ENCODE peak calls at places on chromosomes 12 and 14, in five cellular contexts. J is fibroblast of lung, C is endothelial cell of umbilical vein, D is hepatocyte, P is mammary epithelial cell. Y is an unnamed sample.
A peak's percentile ranks its signal among the peaks of the same experiment; 100 is the strongest.

GRCh38 chr12:91139981-91140659 is 28.8 kb upstream of the LUM start:
- DNase-seq in J (peak; percentile 99), D (peak; percentile 54), P (peak; percentile 47), C (peak; percentile 27), Y (no peak)

GRCh38 chr14:75229923-75230792 is 48.5 kb upstream of the FOS start:
- DNase-seq in D (peak; percentile 54), P (peak; percentile 92), C (peak; percentile 50), J (no peak), Y (peak; percentile 72)

GRCh38 chr14:38197761-38198345 is 9.9 kb upstream of the SSTR1 start:
- DNase-seq in P (no peak), D (no peak), J (no peak), C (no peak), Y (no peak)

GRCh38 chr14:103155013-103155412 is 31.8 kb downstream of the TNFAIP2 start:
- DNase-seq in J (peak; percentile 63), P (peak; percentile 58), C (no peak), D (peak; percentile 67), Y (no peak)

GRCh38 chr12:69331482-69331845 is 16.7 kb upstream of the LYZ start:
- DNase-seq in P (no peak), C (no peak), D (no peak), J (peak; percentile 9), Y (no peak)

GRCh38 chr14:55221968-55222367 is 30.6 kb upstream of the DLGAP5 start:
- DNase-seq in J (no peak), C (no peak), P (peak; percentile 60), D (no peak), Y (no peak)

GRCh38 chr14:53714495-53715389 is 241.9 kb downstream of the BMP4 start:
- DNase-seq in J (no peak), D (no peak), C (peak; percentile 83), P (no peak), Y (no peak)

GRCh38 chr14:100372357-100373048 is 49.4 kb downstream of the SLC25A47 start:
- DNase-seq in P (no peak), J (peak; percentile 19), C (peak; percentile 40), D (no peak), Y (no peak)

GRCh38 chr12:59375633-59376032 is 220.2 kb upstream of the SLC16A7 start:
- DNase-seq in P (no peak), D (no peak), C (no peak), J (no peak), Y (no peak)

GRCh38 chr14:96204151-96205058 is at the start of gene BDKRB2:
- DNase-seq in D (peak; percentile 93), C (peak; percentile 33), P (peak; percentile 85), J (peak; percentile 91), Y (no peak)

GRCh38 chr12:111010916-111011657 is 90.7 kb upstream of the MYL2 start:
- DNase-seq in P (no peak), J (no peak), D (no peak), C (no peak), Y (peak; percentile 10)

GRCh38 chr12:30811966-30812365 is 57.2 kb upstream of the CAPRIN2 start:
- DNase-seq in P (no peak), J (no peak), C (no peak), D (no peak), Y (no peak)

GRCh38 chr12:116257213-116257612 is 20.3 kb downstream of the MED13L start:
- DNase-seq in C (peak; percentile 42), D (peak; percentile 46), J (peak; percentile 37), P (peak; percentile 31), Y (no peak)

GRCh38 chr12:87142346-87142745 is 886.2 kb upstream of the MGAT4C start:
- DNase-seq in J (no peak), D (no peak), C (no peak), P (no peak), Y (no peak)

GRCh38 chr12:123498126-123498825 is 35.2 kb downstream of the RILPL1 start:
- DNase-seq in J (no peak), C (no peak), P (no peak), D (no peak), Y (no peak)

GRCh38 chr12:68932123-68932700 is 759 bp downstream of the CPM start:
- DNase-seq in P (no peak), J (no peak), C (no peak), D (no peak), Y (no peak)

GRCh38 chr12:12432373-12432772 is 75.5 kb downstream of the BORCS5 start:
- DNase-seq in J (peak; percentile 99), C (peak; percentile 75), P (peak; percentile 68), D (peak; percentile 31), Y (no peak)

GRCh38 chr12:52052471-52053186 is 1.4 kb downstream of the NR4A1 start:
- DNase-seq in J (peak; percentile 39), D (peak; percentile 21), C (no peak), P (peak; percentile 40), Y (peak; percentile 10)

GRCh38 chr14:98952595-98953325 is 319.2 kb downstream of the BCL11B start:
- DNase-seq in P (peak; percentile 84), J (peak; percentile 84), C (no peak), D (no peak), Y (no peak)

GRCh38 chr12:53970451-53970850 is 2.5 kb upstream of the HOXC11 start:
- DNase-seq in D (no peak), J (no peak), C (no peak), P (no peak), Y (no peak)

GRCh38 chr12:53969588-53970259 is 3.2 kb upstream of the HOXC11 start:
- DNase-seq in J (no peak), P (no peak), D (no peak), C (no peak), Y (no peak)

GRCh38 chr12:53967451-53968059 is 5.4 kb upstream of the HOXC11 start:
- DNase-seq in P (no peak), D (no peak), J (no peak), C (no peak), Y (no peak)

GRCh38 chr12:53966385-53967133 is 6.4 kb upstream of the HOXC11 start:
- DNase-seq in D (no peak), J (no peak), C (no peak), P (no peak), Y (no peak)

GRCh38 chr12:53968214-53969127 is 4.5 kb upstream of the HOXC11 start:
- DNase-seq in J (no peak), C (no peak), P (no peak), D (no peak), Y (no peak)
- TF ChIP-seq EZH2 in J (peak; percentile 55), C (no peak), P (no peak), D (no peak), Y (no peak)

GRCh38 chr12:102956738-102957338 is 636 bp upstream of the ASCL1 start:
- DNase-seq in C (no peak), P (no peak), D (no peak), J (no peak), Y (no peak)

GRCh38 chr12:102954143-102954542 is 3.3 kb upstream of the ASCL1 start:
- DNase-seq in J (no peak), P (no peak), D (no peak), C (no peak), Y (no peak)

GRCh38 chr12:102957339-102958050 is at the start of gene ASCL1:
- DNase-seq in C (peak; percentile 11), J (peak; percentile 18), D (peak; percentile 44), P (peak; percentile 33), Y (no peak)

GRCh38 chr12:102958073-102958829 is 777 bp downstream of the ASCL1 start:
- DNase-seq in J (peak; percentile 10), D (peak; percentile 60), C (peak; percentile 35), P (peak; percentile 25), Y (no peak)

DNA sequence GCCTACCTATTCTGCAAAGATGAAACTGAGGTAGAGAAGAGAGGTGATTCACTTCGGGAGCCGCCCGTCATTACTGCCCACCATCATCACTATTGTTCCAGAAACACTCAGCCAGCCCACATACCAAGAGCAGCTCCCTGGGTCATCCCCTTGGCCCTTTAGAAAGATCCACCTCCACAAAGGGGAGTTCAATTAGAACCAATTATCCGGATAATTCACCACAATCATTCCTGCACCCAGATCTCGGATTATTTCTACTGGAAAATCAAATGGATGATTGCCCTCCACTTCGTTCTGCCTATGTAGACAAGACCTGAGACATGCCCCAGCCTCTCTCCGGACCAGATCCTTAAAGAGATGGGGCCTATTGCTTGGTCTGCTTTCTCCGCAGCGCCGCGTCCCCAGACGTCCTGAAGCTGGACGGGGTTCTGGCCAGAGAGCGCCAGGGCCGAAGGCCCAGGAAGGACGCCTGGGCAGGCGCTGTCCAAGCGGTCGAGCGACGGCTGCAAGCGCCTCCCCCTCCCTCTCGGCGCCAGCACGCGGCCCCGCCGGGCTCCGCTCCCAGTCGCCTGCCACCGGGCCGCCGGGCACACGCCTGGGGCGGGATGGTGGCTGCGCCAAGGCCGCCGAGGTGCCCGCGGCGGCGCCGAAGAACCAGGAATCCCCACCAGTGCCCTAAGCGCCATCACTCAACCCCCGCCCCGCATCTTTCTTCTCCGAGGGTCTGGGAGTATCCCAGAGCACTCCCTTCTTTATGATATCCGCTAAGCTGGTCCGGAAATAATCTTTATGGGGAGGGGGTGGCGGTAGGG is 1.3 kb upstream of the ASCL1 start:
- DNase-seq in D (peak; percentile 34), P (no peak), C (no peak), J (no peak), Y (no peak)
- TF ChIP-seq EZH2 in D (peak; percentile 79), P (no peak), C (no peak), J (no peak), Y (no peak)

GRCh38 chr14:92321701-92322100 is 1.3 kb upstream of the SLC24A4 start:
- DNase-seq in C (no peak), D (no peak), J (no peak), P (no peak), Y (no peak)

GRCh38 chr14:92325835-92326234 is 2.9 kb downstream of the SLC24A4 start:
- DNase-seq in J (no peak), D (no peak), C (no peak), P (no peak), Y (no peak)

GRCh38 chr14:92322516-92322915 is 449 bp upstream of the SLC24A4 start:
- DNase-seq in P (no peak), D (no peak), J (no peak), C (no peak), Y (no peak)

GRCh38 chr14:92323916-92324818 is 1.2 kb downstream of the SLC24A4 start:
- DNase-seq in J (no peak), P (peak; percentile 1), D (no peak), C (no peak), Y (no peak)

DNA sequence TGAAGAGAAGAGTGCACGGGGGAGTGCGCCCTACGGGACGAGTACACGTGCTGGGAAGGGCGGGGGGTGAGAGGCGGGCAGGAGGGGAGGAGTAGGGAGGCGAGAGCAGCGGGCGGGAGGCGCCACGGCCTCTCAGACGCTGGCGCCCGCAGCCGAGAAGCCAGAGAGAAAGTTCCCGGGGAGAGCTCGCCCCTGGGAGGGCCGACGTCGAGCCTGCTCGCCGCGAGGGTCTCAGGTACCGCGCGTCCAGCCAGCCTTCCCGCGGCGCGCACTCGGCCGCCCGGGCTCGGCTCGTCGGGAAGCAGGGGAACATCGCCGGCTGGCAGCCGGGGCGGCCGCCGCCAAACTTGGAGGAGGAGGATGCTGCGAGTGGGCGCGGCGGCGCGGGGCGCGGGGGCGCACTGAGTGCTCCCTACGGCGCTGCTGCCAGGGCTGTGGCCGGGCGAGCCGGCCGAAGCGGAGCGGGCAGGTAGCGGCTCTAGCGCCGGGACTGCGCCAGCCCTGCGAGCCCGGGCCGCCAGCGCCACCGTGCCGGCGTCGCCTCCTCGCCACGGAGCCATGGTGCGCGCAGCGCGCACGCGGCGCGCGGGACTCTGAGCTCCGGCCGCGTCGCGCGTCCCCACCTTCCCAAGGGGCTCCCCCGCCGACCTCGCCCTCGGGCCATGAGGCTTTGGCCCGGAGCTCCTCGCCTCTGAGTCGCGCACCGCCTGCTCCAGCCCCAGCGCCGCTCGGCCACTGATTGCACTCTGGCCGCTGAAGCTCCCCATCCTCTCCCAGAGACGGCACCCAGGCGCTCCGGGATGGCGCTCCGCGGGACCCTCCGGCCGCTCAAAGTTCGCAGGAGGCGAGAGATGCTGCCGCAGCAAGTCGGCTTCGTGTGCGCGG is at the start of gene SLC24A4:
- DNase-seq in D (peak; percentile 26), C (no peak), J (no peak), P (peak; percentile 45), Y (no peak)
- TF ChIP-seq EZH2 in D (peak; percentile 72), C (no peak), J (peak; percentile 52), P (no peak), Y (no peak)

GRCh38 chr12:106248177-106248848 is 493 bp upstream of the CKAP4 start:
- DNase-seq in C (peak; percentile 69), D (peak; percentile 79), J (peak; percentile 71), P (peak; percentile 49), Y (no peak)
- TF ChIP-seq EZH2 in C (no peak), D (no peak), J (no peak), P (no peak), Y (peak; percentile 81)